ENCODE peak calls at places on chromosomes 7 and 10, in five cellular contexts. One of them, this sample, is unnamed.

GRCh38 chr7:117087639-117088396 is 134.5 kb downstream of the ST7 start:
- DNase-seq in transverse colon: no peak
- DNase-seq in PC-3: no peak
- DNase-seq in CD4-positive, CD25-positive, alpha-beta regulatory T cell: no peak
- DNase-seq in neural progenitor cell: no peak
- DNase-seq in this sample: no peak

GRCh38 chr10:78805176-78805575 is 263.6 kb upstream of the ZMIZ1 start:
- DNase-seq in transverse colon: peak; percentile 50
- DNase-seq in PC-3: peak; percentile 100
- DNase-seq in CD4-positive, CD25-positive, alpha-beta regulatory T cell: no peak
- DNase-seq in neural progenitor cell: no peak
- DNase-seq in this sample: peak; percentile 86

GRCh38 chr10:103668351-103669242 is 175.1 kb downstream of the NEURL1 start:
- DNase-seq in transverse colon: peak; percentile 51
- DNase-seq in PC-3: no peak
- DNase-seq in CD4-positive, CD25-positive, alpha-beta regulatory T cell: no peak
- DNase-seq in neural progenitor cell: peak; percentile 45
- DNase-seq in this sample: peak; percentile 88

GRCh38 chr10:68163735-68164134 is 54.4 kb downstream of the MYPN start:
- DNase-seq in transverse colon: no peak
- DNase-seq in PC-3: no peak
- DNase-seq in CD4-positive, CD25-positive, alpha-beta regulatory T cell: no peak
- DNase-seq in neural progenitor cell: no peak
- DNase-seq in this sample: no peak

GRCh38 chr7:84339306-84339705 is 144.7 kb upstream of the SEMA3A start:
- DNase-seq in transverse colon: no peak
- DNase-seq in PC-3: no peak
- DNase-seq in CD4-positive, CD25-positive, alpha-beta regulatory T cell: no peak
- DNase-seq in neural progenitor cell: no peak
- DNase-seq in this sample: no peak

GRCh38 chr10:48695636-48696534 is 11.2 kb downstream of the WDFY4 start:
- DNase-seq in transverse colon: no peak
- DNase-seq in PC-3: no peak
- DNase-seq in CD4-positive, CD25-positive, alpha-beta regulatory T cell: no peak
- DNase-seq in neural progenitor cell: no peak
- DNase-seq in this sample: no peak

GRCh38 chr7:54397836-54398612 is 144.2 kb upstream of the VSTM2A start:
- DNase-seq in transverse colon: no peak
- DNase-seq in PC-3: no peak
- DNase-seq in CD4-positive, CD25-positive, alpha-beta regulatory T cell: no peak
- DNase-seq in neural progenitor cell: no peak
- DNase-seq in this sample: no peak

GRCh38 chr10:83612050-83612449 is 527.3 kb upstream of the GHITM start:
- DNase-seq in transverse colon: no peak
- DNase-seq in PC-3: no peak
- DNase-seq in CD4-positive, CD25-positive, alpha-beta regulatory T cell: no peak
- DNase-seq in neural progenitor cell: no peak
- DNase-seq in this sample: no peak

GRCh38 chr10:119211625-119212441 is 4.5 kb downstream of the GRK5 start:
- DNase-seq in transverse colon: no peak
- DNase-seq in PC-3: no peak
- DNase-seq in CD4-positive, CD25-positive, alpha-beta regulatory T cell: peak; percentile 68
- DNase-seq in neural progenitor cell: peak; percentile 51
- DNase-seq in this sample: no peak

GRCh38 chr7:18693401-18693800 is 197.9 kb downstream of the HDAC9 start:
- DNase-seq in transverse colon: no peak
- DNase-seq in PC-3: peak; percentile 71
- DNase-seq in CD4-positive, CD25-positive, alpha-beta regulatory T cell: no peak
- DNase-seq in neural progenitor cell: peak; percentile 43
- DNase-seq in this sample: no peak

GRCh38 chr10:69180525-69181204 is 631 bp downstream of the SUPV3L1 start:
- DNase-seq in transverse colon: no peak
- DNase-seq in PC-3: peak; percentile 29
- DNase-seq in CD4-positive, CD25-positive, alpha-beta regulatory T cell: no peak
- DNase-seq in neural progenitor cell: peak; percentile 43
- DNase-seq in this sample: no peak

GRCh38 chr7:158824028-158824427 is 5.3 kb downstream of the ESYT2 start:
- DNase-seq in transverse colon: peak; percentile 39
- DNase-seq in PC-3: no peak
- DNase-seq in CD4-positive, CD25-positive, alpha-beta regulatory T cell: peak; percentile 80
- DNase-seq in neural progenitor cell: no peak
- DNase-seq in this sample: no peak

GRCh38 chr10:113168560-113168959 is 218.5 kb downstream of the TCF7L2 start:
- DNase-seq in transverse colon: no peak
- DNase-seq in PC-3: no peak
- DNase-seq in CD4-positive, CD25-positive, alpha-beta regulatory T cell: no peak
- DNase-seq in neural progenitor cell: no peak
- DNase-seq in this sample: no peak

GRCh38 chr10:60123172-60123571 is 216.8 kb upstream of the CCDC6 start:
- DNase-seq in transverse colon: no peak
- DNase-seq in PC-3: peak; percentile 99
- DNase-seq in CD4-positive, CD25-positive, alpha-beta regulatory T cell: no peak
- DNase-seq in neural progenitor cell: no peak
- DNase-seq in this sample: no peak

GRCh38 chr10:71133710-71134686 is 78.4 kb upstream of the UNC5B start:
- DNase-seq in transverse colon: no peak
- DNase-seq in PC-3: no peak
- DNase-seq in CD4-positive, CD25-positive, alpha-beta regulatory T cell: no peak
- DNase-seq in neural progenitor cell: no peak
- DNase-seq in this sample: peak; percentile 32

GRCh38 chr10:77351386-77351785 is 286.2 kb downstream of the KCNMA1 start:
- DNase-seq in transverse colon: no peak
- DNase-seq in PC-3: peak; percentile 68
- DNase-seq in CD4-positive, CD25-positive, alpha-beta regulatory T cell: no peak
- DNase-seq in neural progenitor cell: no peak
- DNase-seq in this sample: no peak

GRCh38 chr10:131646551-131647525 is 254.0 kb upstream of the PPP2R2D start:
- DNase-seq in transverse colon: no peak
- DNase-seq in PC-3: no peak
- DNase-seq in CD4-positive, CD25-positive, alpha-beta regulatory T cell: no peak
- DNase-seq in neural progenitor cell: peak; percentile 34
- DNase-seq in this sample: no peak

GRCh38 chr10:77873558-77874380 is 52.8 kb downstream of the DLG5 start:
- DNase-seq in transverse colon: peak; percentile 55
- DNase-seq in PC-3: peak; percentile 99
- DNase-seq in CD4-positive, CD25-positive, alpha-beta regulatory T cell: no peak
- DNase-seq in neural progenitor cell: no peak
- DNase-seq in this sample: no peak

GRCh38 chr7:37196631-37197030 is 252.0 kb downstream of the ELMO1 start:
- DNase-seq in transverse colon: no peak
- DNase-seq in PC-3: no peak
- DNase-seq in CD4-positive, CD25-positive, alpha-beta regulatory T cell: no peak
- DNase-seq in neural progenitor cell: no peak
- DNase-seq in this sample: no peak

GRCh38 chr7:151888079-151888673 is 11.3 kb upstream of the PRKAG2 start:
- DNase-seq in transverse colon: no peak
- DNase-seq in PC-3: peak; percentile 23
- DNase-seq in CD4-positive, CD25-positive, alpha-beta regulatory T cell: no peak
- DNase-seq in neural progenitor cell: peak; percentile 40
- DNase-seq in this sample: no peak

GRCh38 chr7:156473476-156474240 is 166.9 kb upstream of the RNF32 start:
- DNase-seq in transverse colon: peak; percentile 26
- DNase-seq in PC-3: peak; percentile 52
- DNase-seq in CD4-positive, CD25-positive, alpha-beta regulatory T cell: no peak
- DNase-seq in neural progenitor cell: peak; percentile 67
- DNase-seq in this sample: peak; percentile 59

GRCh38 chr7:30727061-30727945 is 24.6 kb upstream of the INMT start:
- DNase-seq in transverse colon: peak; percentile 27
- DNase-seq in PC-3: peak; percentile 32
- DNase-seq in CD4-positive, CD25-positive, alpha-beta regulatory T cell: peak; percentile 87
- DNase-seq in neural progenitor cell: no peak
- DNase-seq in this sample: no peak

GRCh38 chr7:139095194-139095659 is 14.3 kb downstream of the ZC3HAV1 start:
- DNase-seq in transverse colon: peak; percentile 50
- DNase-seq in PC-3: no peak
- DNase-seq in CD4-positive, CD25-positive, alpha-beta regulatory T cell: peak; percentile 94
- DNase-seq in neural progenitor cell: no peak
- DNase-seq in this sample: no peak

GRCh38 chr7:54995631-54996340 is 23.0 kb upstream of the EGFR start:
- DNase-seq in transverse colon: no peak
- DNase-seq in PC-3: peak; percentile 96
- DNase-seq in CD4-positive, CD25-positive, alpha-beta regulatory T cell: no peak
- DNase-seq in neural progenitor cell: no peak
- DNase-seq in this sample: no peak

GRCh38 chr7:130875901-130876300 is 141.9 kb upstream of the KLF14 start:
- DNase-seq in transverse colon: no peak
- DNase-seq in PC-3: no peak
- DNase-seq in CD4-positive, CD25-positive, alpha-beta regulatory T cell: no peak
- DNase-seq in neural progenitor cell: no peak
- DNase-seq in this sample: no peak

GRCh38 chr10:58667658-58668310 is 155.1 kb downstream of the BICC1 start:
- DNase-seq in transverse colon: no peak
- DNase-seq in PC-3: no peak
- DNase-seq in CD4-positive, CD25-positive, alpha-beta regulatory T cell: no peak
- DNase-seq in neural progenitor cell: no peak
- DNase-seq in this sample: no peak

GRCh38 chr10:29692121-29692539 is 57.4 kb upstream of the SVIL start:
- DNase-seq in transverse colon: no peak
- DNase-seq in PC-3: no peak
- DNase-seq in CD4-positive, CD25-positive, alpha-beta regulatory T cell: no peak
- DNase-seq in neural progenitor cell: no peak
- DNase-seq in this sample: no peak

GRCh38 chr10:44975487-44976331 is 2.9 kb downstream of the DEPP1 start:
- DNase-seq in transverse colon: peak; percentile 51
- DNase-seq in PC-3: peak; percentile 75
- DNase-seq in CD4-positive, CD25-positive, alpha-beta regulatory T cell: no peak
- DNase-seq in neural progenitor cell: peak; percentile 42
- DNase-seq in this sample: no peak

GRCh38 chr10:80487791-80488538 is 33.9 kb downstream of the TSPAN14 start:
- DNase-seq in transverse colon: peak; percentile 51
- DNase-seq in PC-3: no peak
- DNase-seq in CD4-positive, CD25-positive, alpha-beta regulatory T cell: peak; percentile 61
- DNase-seq in neural progenitor cell: no peak
- DNase-seq in this sample: no peak

GRCh38 chr10:116126239-116126638 is 146.8 kb downstream of the GFRA1 start:
- DNase-seq in transverse colon: no peak
- DNase-seq in PC-3: no peak
- DNase-seq in CD4-positive, CD25-positive, alpha-beta regulatory T cell: no peak
- DNase-seq in neural progenitor cell: no peak
- DNase-seq in this sample: no peak

GRCh38 chr10:128451879-128452278 is 325.7 kb upstream of the MKI67 start:
- DNase-seq in transverse colon: no peak
- DNase-seq in PC-3: no peak
- DNase-seq in CD4-positive, CD25-positive, alpha-beta regulatory T cell: no peak
- DNase-seq in neural progenitor cell: no peak
- DNase-seq in this sample: no peak

GRCh38 chr7:116251675-116252074 is 41.3 kb downstream of the TES start:
- DNase-seq in transverse colon: no peak
- DNase-seq in PC-3: no peak
- DNase-seq in CD4-positive, CD25-positive, alpha-beta regulatory T cell: no peak
- DNase-seq in neural progenitor cell: no peak
- DNase-seq in this sample: no peak

GRCh38 chr7:155011081-155011480 is 8.2 kb upstream of the PAXIP1 start:
- DNase-seq in transverse colon: no peak
- DNase-seq in PC-3: peak; percentile 22
- DNase-seq in CD4-positive, CD25-positive, alpha-beta regulatory T cell: no peak
- DNase-seq in neural progenitor cell: no peak
- DNase-seq in this sample: no peak

GRCh38 chr7:134903073-134903790 is 83.1 kb upstream of the AGBL3 start:
- DNase-seq in transverse colon: no peak
- DNase-seq in PC-3: no peak
- DNase-seq in CD4-positive, CD25-positive, alpha-beta regulatory T cell: no peak
- DNase-seq in neural progenitor cell: no peak
- DNase-seq in this sample: no peak
- H3K27ac ChIP-seq in transverse colon: peak overlapping the region; percentile 64
- H3K27ac ChIP-seq in PC-3: no peak overlapping the region
- H3K27ac ChIP-seq in CD4-positive, CD25-positive, alpha-beta regulatory T cell: no peak overlapping the region
- H3K27ac ChIP-seq in neural progenitor cell: no peak overlapping the region
- H3K27ac ChIP-seq in this sample: peak overlapping the region; percentile 69

GRCh38 chr7:44750921-44751571 is 2.4 kb downstream of the ZMIZ2 start:
- DNase-seq in transverse colon: peak; percentile 44
- DNase-seq in PC-3: no peak
- DNase-seq in CD4-positive, CD25-positive, alpha-beta regulatory T cell: no peak
- DNase-seq in neural progenitor cell: no peak
- DNase-seq in this sample: no peak
- H3K4me3 ChIP-seq in transverse colon: no peak overlapping the region
- H3K4me3 ChIP-seq in PC-3: no peak overlapping the region
- H3K4me3 ChIP-seq in CD4-positive, CD25-positive, alpha-beta regulatory T cell: peak overlapping the region; percentile 79
- H3K4me3 ChIP-seq in neural progenitor cell: no peak overlapping the region
- H3K4me3 ChIP-seq in this sample: no peak overlapping the region

DNA sequence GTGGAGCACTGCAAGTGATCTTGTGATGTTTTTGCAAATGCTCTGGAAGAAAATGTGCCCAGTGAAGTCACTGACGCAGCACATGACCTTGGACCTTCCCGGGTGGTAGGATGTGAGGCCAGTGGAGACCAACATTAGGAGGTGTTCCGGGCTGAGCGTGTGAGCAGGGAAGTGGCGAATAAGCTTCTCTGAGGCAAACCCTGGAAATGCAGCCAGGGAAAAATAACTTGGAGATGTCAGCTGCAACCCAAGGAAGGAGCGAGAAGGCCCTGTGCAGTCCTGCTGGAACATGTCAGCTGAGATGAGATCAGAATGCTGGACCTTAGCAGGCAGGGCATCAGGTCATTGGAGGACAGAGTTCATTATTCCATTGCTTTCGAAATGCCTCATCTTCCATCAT is 18.6 kb upstream of the SDK1 start:
- DNase-seq in transverse colon: no peak
- DNase-seq in PC-3: no peak
- DNase-seq in CD4-positive, CD25-positive, alpha-beta regulatory T cell: no peak
- DNase-seq in neural progenitor cell: no peak
- DNase-seq in this sample: no peak
- H3K27ac ChIP-seq in transverse colon: no peak overlapping the region
- H3K27ac ChIP-seq in PC-3: no peak overlapping the region
- H3K27ac ChIP-seq in CD4-positive, CD25-positive, alpha-beta regulatory T cell: no peak overlapping the region
- H3K27ac ChIP-seq in neural progenitor cell: no peak overlapping the region
- H3K27ac ChIP-seq in this sample: no peak overlapping the region

DNA sequence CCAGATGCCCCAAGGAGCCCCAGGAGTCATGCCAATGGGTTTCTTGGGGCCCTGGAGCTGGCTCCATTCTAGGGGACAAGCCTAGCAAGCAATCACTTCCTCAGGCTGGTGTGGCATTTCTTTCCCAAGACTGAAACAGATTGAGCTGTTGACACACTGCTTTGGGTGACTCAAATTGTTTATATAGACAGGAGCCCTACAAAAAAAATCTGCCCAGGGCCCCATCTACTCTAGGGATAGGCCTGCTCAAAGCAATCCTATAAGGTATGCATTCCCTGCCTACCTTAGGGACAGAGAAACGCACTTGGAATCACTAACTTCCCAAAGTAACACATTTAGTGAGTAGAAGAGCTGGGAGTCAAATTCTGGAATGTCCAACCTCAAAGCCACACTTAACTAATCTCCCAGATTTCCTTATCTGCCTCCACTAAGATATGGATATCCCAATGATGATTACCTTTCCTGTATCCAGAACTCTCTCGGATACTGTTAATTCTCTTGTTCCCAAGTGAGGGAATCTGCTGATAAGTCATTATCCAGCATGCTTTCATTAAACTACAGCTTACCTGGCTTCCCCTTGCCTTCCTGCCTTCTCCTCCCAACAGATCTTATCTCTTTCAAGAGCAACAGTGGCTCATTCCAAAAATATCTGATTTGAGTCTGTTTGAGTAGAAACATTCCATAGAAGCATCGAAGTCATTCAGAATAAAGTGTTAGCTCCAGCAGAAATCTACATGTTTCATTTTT is 3.1 kb downstream of the ABLIM1 start:
- DNase-seq in transverse colon: no peak
- DNase-seq in PC-3: peak; percentile 35
- DNase-seq in CD4-positive, CD25-positive, alpha-beta regulatory T cell: no peak
- DNase-seq in neural progenitor cell: no peak
- DNase-seq in this sample: no peak
- H3K4me3 ChIP-seq in transverse colon: no peak overlapping the region
- H3K4me3 ChIP-seq in PC-3: no peak overlapping the region
- H3K4me3 ChIP-seq in CD4-positive, CD25-positive, alpha-beta regulatory T cell: no peak overlapping the region
- H3K4me3 ChIP-seq in neural progenitor cell: no peak overlapping the region
- H3K4me3 ChIP-seq in this sample: no peak overlapping the region

This sample was measured in right atrium auricular region.